ENCODE peak calls at places on chromosomes 12 and 14, in six cellular contexts. M is Peyer's patch, G is stomach, Y is tibial nerve, O is HCT116, Q is HL-60. U is an unnamed sample.

GRCh38 chr12:46661161-46661845 is 164.5 kb downstream of the SLC38A4 start:
- DNase-seq in M (no peak), G (no peak), Y (no peak), O (peak; percentile 71), Q (peak; percentile 35), U (peak; percentile 5)

GRCh38 chr12:124525455-124525854 is 42.0 kb downstream of the NCOR2 start:
- DNase-seq in M (no peak), G (no peak), Y (no peak), O (no peak), Q (no peak), U (no peak)

GRCh38 chr12:38886064-38886463 is 19.3 kb downstream of the CPNE8 start:
- DNase-seq in M (peak; percentile 55), G (peak; percentile 62), Y (no peak), O (peak; percentile 4), Q (no peak), U (peak; percentile 35)

GRCh38 chr14:60652674-60653387 is 3.6 kb upstream of the SIX1 start:
- DNase-seq in M (no peak), G (no peak), Y (no peak), O (no peak), Q (no peak), U (no peak)

GRCh38 chr14:23621932-23622495 is 14.2 kb upstream of the DHRS2 start:
- DNase-seq in M (no peak), G (no peak), Y (no peak), O (no peak), Q (no peak), U (no peak)

GRCh38 chr12:49342914-49343731 is 3.6 kb upstream of the DNAJC22 start:
- DNase-seq in M (no peak), G (peak; percentile 24), Y (no peak), O (no peak), Q (no peak), U (peak; percentile 39)

GRCh38 chr14:68447581-68448281 is 345.1 kb downstream of the ZFP36L1 start:
- DNase-seq in M (no peak), G (no peak), Y (no peak), O (no peak), Q (no peak), U (no peak)

GRCh38 chr12:116201908-116202307 is 75.6 kb downstream of the MED13L start:
- DNase-seq in M (no peak), G (no peak), Y (no peak), O (no peak), Q (no peak), U (no peak)

GRCh38 chr12:14239935-14240872 is 125.3 kb upstream of the ATF7IP start:
- DNase-seq in M (no peak), G (no peak), Y (no peak), O (no peak), Q (no peak), U (no peak)

GRCh38 chr12:124496584-124496983 is 70.8 kb downstream of the NCOR2 start:
- DNase-seq in M (no peak), G (no peak), Y (no peak), O (no peak), Q (no peak), U (no peak)

GRCh38 chr14:100067971-100068959 is 3.0 kb downstream of the EVL start:
- DNase-seq in M (peak; percentile 58), G (peak; percentile 67), Y (no peak), O (peak; percentile 21), Q (no peak), U (peak; percentile 8)

GRCh38 chr12:56193025-56193578 is 3.8 kb upstream of the SMARCC2 start:
- DNase-seq in M (no peak), G (peak; percentile 85), Y (peak; percentile 68), O (peak; percentile 80), Q (no peak), U (peak; percentile 79)

GRCh38 chr14:89226789-89227489 is 190.1 kb downstream of the FOXN3 start:
- DNase-seq in M (no peak), G (no peak), Y (no peak), O (no peak), Q (no peak), U (no peak)

GRCh38 chr14:22820731-22821130 is 5.5 kb upstream of the SLC7A7 start:
- DNase-seq in M (no peak), G (no peak), Y (no peak), O (no peak), Q (no peak), U (no peak)

GRCh38 chr14:22375321-22375930 is 213.6 kb downstream of the DAD1 start:
- DNase-seq in M (no peak), G (no peak), Y (no peak), O (peak; percentile 53), Q (peak; percentile 26), U (no peak)

GRCh38 chr14:74302160-74302628 is 540 bp downstream of the ABCD4 start:
- DNase-seq in M (no peak), G (no peak), Y (no peak), O (no peak), Q (peak; percentile 15), U (peak; percentile 14)

GRCh38 chr12:50925920-50926319 is 26.4 kb upstream of the HIGD1C start:
- DNase-seq in M (no peak), G (no peak), Y (no peak), O (no peak), Q (no peak), U (peak; percentile 30)
- H3K27ac ChIP-seq in M (peak overlapping the region; percentile 83), G (peak overlapping the region; percentile 92), Y (peak overlapping the region; percentile 92), O (no peak overlapping the region), Q (no peak overlapping the region), U (peak overlapping the region; percentile 99)

GRCh38 chr12:114860969-114861368 is 177.0 kb upstream of the TBX3 start:
- DNase-seq in M (no peak), G (no peak), Y (no peak), O (no peak), Q (no peak), U (no peak)

GRCh38 chr12:114853003-114853529 is 169.1 kb upstream of the TBX3 start:
- DNase-seq in M (no peak), G (no peak), Y (no peak), O (no peak), Q (no peak), U (no peak)

GRCh38 chr12:114863911-114864310 is 179.9 kb upstream of the TBX3 start:
- DNase-seq in M (no peak), G (no peak), Y (no peak), O (no peak), Q (no peak), U (peak; percentile 68)

GRCh38 chr12:114855678-114856077 is 171.7 kb upstream of the TBX3 start:
- DNase-seq in M (no peak), G (no peak), Y (no peak), O (no peak), Q (no peak), U (no peak)

GRCh38 chr12:114858388-114859146 is 174.6 kb upstream of the TBX3 start:
- DNase-seq in M (peak; percentile 63), G (no peak), Y (no peak), O (peak; percentile 21), Q (no peak), U (no peak)
- TF ChIP-seq CTCF in M (peak; percentile 68), G (no peak), Y (no peak), O (peak; percentile 45), Q (no peak), U (no peak)

GRCh38 chr12:42298887-42299286 is 27.0 kb downstream of the ZCRB1 start:
- DNase-seq in M (no peak), G (no peak), Y (no peak), O (no peak), Q (no peak), U (no peak)

GRCh38 chr12:42296503-42297109 is 29.3 kb downstream of the ZCRB1 start:
- DNase-seq in M (no peak), G (no peak), Y (no peak), O (no peak), Q (no peak), U (no peak)

DNA sequence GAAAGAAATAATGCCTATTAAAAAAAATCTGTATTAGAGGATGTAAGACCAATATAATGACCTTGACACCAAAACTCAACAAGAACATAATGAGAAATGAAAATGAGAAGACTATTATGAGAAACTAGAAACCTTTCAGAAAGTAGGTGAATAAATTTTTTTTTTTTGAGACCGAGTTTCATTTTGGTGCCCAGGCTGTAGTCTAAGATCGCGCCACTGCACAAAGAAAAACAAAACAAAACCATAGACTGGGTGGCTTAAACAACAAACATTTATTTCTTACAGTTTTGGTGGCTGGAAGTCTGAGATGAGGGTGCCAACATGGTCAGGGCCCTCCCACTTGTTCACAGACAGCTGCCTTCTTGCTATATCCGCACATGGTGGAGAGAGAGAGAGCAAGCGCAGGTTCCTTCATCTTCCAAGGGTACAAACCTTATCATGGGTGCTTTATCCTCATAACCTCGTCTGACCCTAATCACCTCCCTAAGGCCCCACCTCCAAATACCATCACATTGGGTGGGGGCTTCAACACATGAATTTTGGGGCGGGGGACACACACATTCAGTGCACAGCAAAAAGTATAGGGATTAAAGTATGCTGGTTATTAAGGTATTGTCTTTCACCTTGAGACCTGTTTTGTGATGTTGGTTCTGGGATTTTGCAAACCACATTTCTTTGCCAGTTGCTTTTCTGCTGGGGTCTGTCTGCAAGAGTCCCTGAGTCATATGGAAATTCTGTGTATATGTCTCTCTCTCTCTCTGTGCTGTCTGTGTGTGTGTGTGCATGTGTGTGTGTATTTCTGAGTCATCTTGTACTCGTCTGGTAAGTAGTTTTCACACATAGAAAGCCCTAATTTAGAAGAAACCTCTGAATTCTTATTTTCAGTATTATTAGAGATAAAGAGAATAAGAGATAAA is 26.2 kb downstream of the ZCRB1 start:
- DNase-seq in M (no peak), G (no peak), Y (no peak), O (no peak), Q (no peak), U (no peak)
- H3K27ac ChIP-seq in M (no peak overlapping the region), G (peak overlapping the region; percentile 20), Y (no peak overlapping the region), O (no peak overlapping the region), Q (no peak overlapping the region), U (no peak overlapping the region)

DNA sequence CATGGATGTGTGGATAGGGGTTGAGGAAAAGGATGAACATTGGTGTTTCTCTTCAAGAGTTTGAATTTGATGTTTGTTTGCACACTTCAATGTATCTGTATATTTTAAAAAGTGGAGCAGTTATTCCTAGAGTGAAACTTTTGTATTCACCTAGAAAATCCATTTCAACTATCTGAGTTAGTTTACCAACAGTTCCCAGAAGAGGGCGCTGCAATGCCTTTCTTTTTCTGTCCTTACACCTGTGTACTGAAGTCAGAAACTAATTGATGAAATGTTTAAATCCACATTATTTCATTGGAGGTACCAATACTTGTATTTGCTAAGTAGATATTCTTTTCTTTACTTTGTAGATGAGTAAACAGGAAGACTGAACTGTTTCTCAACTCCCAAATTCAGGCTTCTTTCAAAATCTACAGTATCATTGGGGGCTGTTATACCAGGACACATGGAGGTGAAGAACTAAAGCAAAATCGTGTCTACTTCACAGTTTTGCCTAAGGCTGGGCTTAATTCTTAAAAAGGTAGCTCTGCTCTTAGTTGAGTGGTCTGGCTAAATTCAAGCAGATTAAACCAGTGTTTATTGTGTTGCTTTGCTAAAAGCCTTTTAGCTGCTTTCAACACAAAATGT is 26.6 kb upstream of the KLRB1 start:
- DNase-seq in M (no peak), G (peak; percentile 69), Y (no peak), O (no peak), Q (no peak), U (peak; percentile 54)
- TF ChIP-seq CTCF in M (peak; percentile 86), G (peak; percentile 59), Y (peak; percentile 43), O (peak; percentile 81), Q (peak; percentile 36), U (peak; percentile 42)

DNA sequence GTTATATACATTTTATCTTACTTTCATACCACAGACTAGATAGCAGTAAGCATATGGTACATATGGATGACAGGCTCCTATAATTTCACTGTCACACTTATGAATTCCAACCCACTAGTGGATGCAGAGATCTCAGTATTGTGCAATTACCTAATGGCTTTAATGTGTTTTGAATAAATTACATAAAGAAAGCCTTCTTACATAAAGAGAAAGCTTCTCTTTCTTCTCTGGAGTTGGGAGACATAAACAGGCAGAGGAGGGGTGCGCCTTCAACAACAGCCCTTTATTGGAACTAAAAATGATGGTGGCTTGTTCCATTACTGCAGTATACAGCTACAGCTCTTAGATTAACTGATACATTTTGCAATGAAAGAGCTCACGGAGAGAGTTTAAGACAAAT is 52.5 kb downstream of the SAV1 start:
- DNase-seq in M (no peak), G (no peak), Y (no peak), O (no peak), Q (no peak), U (no peak)
- H3K27ac ChIP-seq in M (no peak overlapping the region), G (no peak overlapping the region), Y (peak overlapping the region; percentile 51), O (no peak overlapping the region), Q (no peak overlapping the region), U (no peak overlapping the region)

U was measured in thyroid gland.